ENCODE peak calls at places on chromosomes 12 and 14, in four cellular contexts. F, J, N and Y are unnamed samples.

GRCh38 chr14:56002316-56002715 is 115.9 kb upstream of the PELI2 start:
- DNase-seq in N (no peak), F (peak; percentile 11), J (no peak), Y (peak; percentile 8)

GRCh38 chr12:22018860-22019259 is 27.2 kb upstream of the CMAS start:
- DNase-seq in N (no peak), F (peak; percentile 15), J (no peak), Y (peak; percentile 35)

GRCh38 chr14:29085546-29085945 is 319.0 kb downstream of the FOXG1 start:
- DNase-seq in J (no peak), N (no peak), F (peak; percentile 8), Y (peak; percentile 32)

GRCh38 chr14:36717363-36717762 is 55.7 kb downstream of the PAX9 start:
- DNase-seq in F (no peak), N (no peak), J (no peak), Y (no peak)

GRCh38 chr12:53478865-53479264 is 20.4 kb downstream of the MAP3K12 start:
- DNase-seq in F (no peak), J (no peak), N (no peak), Y (no peak)

GRCh38 chr14:51860164-51860835 is at the start of gene GNG2:
- DNase-seq in J (peak; percentile 50), F (peak; percentile 56), N (peak; percentile 84), Y (peak; percentile 84)

GRCh38 chr14:56189306-56189705 is 71.1 kb downstream of the PELI2 start:
- DNase-seq in N (peak; percentile 81), F (peak; percentile 61), J (no peak), Y (peak; percentile 86)

GRCh38 chr12:6829532-6830220 is 1.5 kb downstream of the P3H3 start:
- DNase-seq in J (no peak), F (peak; percentile 52), N (no peak), Y (no peak)

GRCh38 chr12:121858662-121859572 is at the start of gene HPD:
- DNase-seq in F (peak; percentile 51), J (peak; percentile 65), N (peak; percentile 62), Y (peak; percentile 84)

GRCh38 chr12:96473394-96474093 is 15.8 kb upstream of the CFAP54 start:
- DNase-seq in F (no peak), N (no peak), J (no peak), Y (no peak)

GRCh38 chr12:51922762-51923505 is 15.6 kb downstream of the ACVRL1 start:
- DNase-seq in F (peak; percentile 22), N (no peak), J (peak; percentile 23), Y (peak; percentile 56)

GRCh38 chr12:10617868-10618267 is 4.5 kb upstream of the MAGOHB start:
- DNase-seq in J (no peak), F (no peak), N (no peak), Y (no peak)

GRCh38 chr12:53560386-53560785 is 53.1 kb upstream of the NPFF start:
- DNase-seq in N (no peak), J (no peak), F (no peak), Y (peak; percentile 92)

GRCh38 chr12:2998789-2999264 is 39.6 kb downstream of the TEAD4 start:
- DNase-seq in N (no peak), F (no peak), J (peak; percentile 72), Y (peak; percentile 71)

GRCh38 chr12:74317078-74317581 is 220.5 kb upstream of the ATXN7L3B start:
- DNase-seq in F (peak; percentile 75), J (peak; percentile 27), N (peak; percentile 21), Y (peak; percentile 67)

GRCh38 chr12:49092086-49092815 is 2.4 kb downstream of the DHH start:
- DNase-seq in N (peak; percentile 39), J (peak; percentile 18), F (peak; percentile 68), Y (no peak)

GRCh38 chr12:54053625-54054441 is at the start of gene HOXC4:
- DNase-seq in J (no peak), F (peak; percentile 63), N (no peak), Y (no peak)

GRCh38 chr12:63319936-63320633 is 169.1 kb upstream of the AVPR1A start:
- DNase-seq in J (no peak), N (peak; percentile 93), F (no peak), Y (peak; percentile 16)

GRCh38 chr14:74804219-74804825 is 41.2 kb downstream of the YLPM1 start:
- DNase-seq in F (peak; percentile 50), J (no peak), N (peak; percentile 33), Y (peak; percentile 81)

GRCh38 chr12:34188974-34189373 is 166.7 kb downstream of the ALG10 start:
- DNase-seq in N (no peak), J (no peak), F (no peak), Y (no peak)

GRCh38 chr14:94773682-94774211 is 3.8 kb upstream of the GSC start:
- DNase-seq in N (no peak), F (no peak), J (no peak), Y (no peak)

GRCh38 chr12:28568709-28569108 is 378.5 kb downstream of the CCDC91 start:
- DNase-seq in F (no peak), N (no peak), J (no peak), Y (no peak)

GRCh38 chr14:65101631-65102440 is 481 bp downstream of the MAX start:
- DNase-seq in J (no peak), N (peak; percentile 9), F (no peak), Y (no peak)

GRCh38 chr14:55532645-55533309 is 47.2 kb upstream of the KTN1 start:
- DNase-seq in J (no peak), N (no peak), F (no peak), Y (no peak)

GRCh38 chr12:67661311-67662011 is 12.9 kb downstream of the DYRK2 start:
- DNase-seq in N (peak; percentile 65), J (no peak), F (no peak), Y (peak; percentile 38)

GRCh38 chr12:14257303-14257733 is 108.2 kb upstream of the ATF7IP start:
- DNase-seq in J (no peak), F (no peak), N (no peak), Y (no peak)
- H3K4me3 ChIP-seq in J (no peak overlapping the region), F (no peak overlapping the region), N (no peak overlapping the region), Y (no peak overlapping the region)

DNA sequence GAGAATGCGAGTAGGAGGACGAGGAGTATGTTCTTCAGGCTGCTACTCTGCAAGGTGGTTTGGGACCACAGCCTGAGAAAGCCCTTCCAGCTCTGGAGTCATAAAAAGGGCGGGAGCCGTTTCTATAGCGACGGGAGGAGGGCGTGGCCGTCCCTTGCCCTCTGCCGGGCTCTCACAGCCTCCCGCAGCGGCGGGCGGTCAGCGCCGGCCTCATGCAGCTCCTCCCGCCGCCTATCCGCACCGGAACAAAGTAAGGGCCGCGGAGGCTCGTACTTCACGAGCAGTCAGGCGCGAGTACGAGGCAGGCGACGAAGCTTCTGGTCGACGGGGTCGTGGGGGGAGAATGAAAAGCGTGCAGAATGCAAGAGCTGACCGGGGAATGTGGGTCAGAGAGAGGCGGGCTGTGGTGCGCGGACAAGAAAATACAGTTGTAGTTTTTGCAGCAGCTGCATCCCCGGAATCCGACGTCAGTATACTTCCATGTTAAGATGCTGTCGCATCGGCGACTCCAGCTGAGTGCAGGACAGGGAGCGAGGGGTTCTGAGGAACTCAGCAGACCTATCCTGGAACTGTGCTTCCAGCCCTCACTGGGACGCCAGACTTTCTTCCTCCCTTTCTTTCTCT is at the start of gene DYRK4:
- DNase-seq in N (peak; percentile 42), F (no peak), J (peak; percentile 82), Y (peak; percentile 82)
- H3K4me3 ChIP-seq in N (no peak within 1 kb of the TSS), F (no peak within 1 kb of the TSS), J (no peak within 1 kb of the TSS), Y (peak within 1 kb of the TSS; percentile 52)

DNA sequence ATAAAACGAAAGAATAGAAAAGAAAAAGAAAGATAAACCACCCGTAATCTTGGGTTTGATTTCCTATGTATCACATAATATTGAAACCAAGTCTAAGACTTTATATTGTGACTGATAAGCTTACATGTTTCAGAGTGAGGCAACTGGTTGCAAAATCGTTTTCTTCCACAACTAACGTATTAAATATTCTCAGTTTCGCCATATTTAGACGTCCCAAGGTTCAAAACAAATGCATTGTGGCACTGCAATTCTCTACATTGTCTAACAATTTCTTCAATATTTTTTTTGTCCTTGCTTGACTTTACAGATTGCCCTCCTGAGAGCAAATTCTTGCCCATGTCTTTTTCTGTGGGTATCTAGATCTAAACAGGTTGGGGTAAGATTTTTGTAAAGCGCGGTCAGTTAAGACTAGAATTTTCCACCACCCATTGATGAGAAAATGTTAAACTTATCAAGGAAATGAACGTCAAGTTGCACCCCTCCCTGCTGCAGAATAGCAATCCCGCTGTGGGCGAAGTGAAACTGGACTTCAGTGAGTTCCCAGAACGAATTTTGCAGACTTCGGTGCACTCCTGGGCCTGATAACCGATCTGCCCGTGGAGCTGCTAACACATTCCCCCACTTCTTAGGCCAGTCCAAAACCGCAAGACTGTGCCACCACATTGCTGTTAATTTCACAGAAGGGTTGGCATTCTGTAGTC is 2.7 kb downstream of the TBX3 start:
- DNase-seq in N (peak; percentile 42), F (no peak), J (no peak), Y (peak; percentile 64)
- H3K4me3 ChIP-seq in N (peak overlapping the region; percentile 100), F (peak overlapping the region; percentile 57), J (no peak overlapping the region), Y (peak overlapping the region; percentile 70)

GRCh38 chr14:102819176-102819628 is 42.0 kb downstream of the TRAF3 start:
- DNase-seq in J (no peak), N (peak; percentile 81), F (no peak), Y (no peak)
- H3K4me3 ChIP-seq in J (no peak overlapping the region), N (peak overlapping the region; percentile 8), F (no peak overlapping the region), Y (no peak overlapping the region)

DNA sequence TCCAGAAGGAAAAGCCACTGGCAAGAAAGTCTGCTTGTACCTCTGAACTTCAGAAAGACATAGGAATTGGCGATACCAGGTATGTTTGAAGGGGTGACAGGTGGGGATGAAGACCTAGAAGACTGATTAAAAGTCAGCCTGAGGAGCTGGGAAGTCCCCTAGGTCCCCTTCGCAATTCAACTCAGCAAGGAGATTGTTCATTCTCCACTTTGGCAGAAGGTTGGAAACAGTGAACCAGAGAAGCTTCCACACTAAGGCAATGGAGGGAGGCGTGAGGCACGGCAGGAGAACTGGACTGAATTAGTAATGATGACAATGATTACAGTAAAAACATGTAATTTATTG is 240.3 kb upstream of the TMPO start:
- DNase-seq in F (no peak), N (no peak), J (no peak), Y (no peak)
- H3K4me3 ChIP-seq in F (no peak overlapping the region), N (no peak overlapping the region), J (no peak overlapping the region), Y (no peak overlapping the region)

DNA sequence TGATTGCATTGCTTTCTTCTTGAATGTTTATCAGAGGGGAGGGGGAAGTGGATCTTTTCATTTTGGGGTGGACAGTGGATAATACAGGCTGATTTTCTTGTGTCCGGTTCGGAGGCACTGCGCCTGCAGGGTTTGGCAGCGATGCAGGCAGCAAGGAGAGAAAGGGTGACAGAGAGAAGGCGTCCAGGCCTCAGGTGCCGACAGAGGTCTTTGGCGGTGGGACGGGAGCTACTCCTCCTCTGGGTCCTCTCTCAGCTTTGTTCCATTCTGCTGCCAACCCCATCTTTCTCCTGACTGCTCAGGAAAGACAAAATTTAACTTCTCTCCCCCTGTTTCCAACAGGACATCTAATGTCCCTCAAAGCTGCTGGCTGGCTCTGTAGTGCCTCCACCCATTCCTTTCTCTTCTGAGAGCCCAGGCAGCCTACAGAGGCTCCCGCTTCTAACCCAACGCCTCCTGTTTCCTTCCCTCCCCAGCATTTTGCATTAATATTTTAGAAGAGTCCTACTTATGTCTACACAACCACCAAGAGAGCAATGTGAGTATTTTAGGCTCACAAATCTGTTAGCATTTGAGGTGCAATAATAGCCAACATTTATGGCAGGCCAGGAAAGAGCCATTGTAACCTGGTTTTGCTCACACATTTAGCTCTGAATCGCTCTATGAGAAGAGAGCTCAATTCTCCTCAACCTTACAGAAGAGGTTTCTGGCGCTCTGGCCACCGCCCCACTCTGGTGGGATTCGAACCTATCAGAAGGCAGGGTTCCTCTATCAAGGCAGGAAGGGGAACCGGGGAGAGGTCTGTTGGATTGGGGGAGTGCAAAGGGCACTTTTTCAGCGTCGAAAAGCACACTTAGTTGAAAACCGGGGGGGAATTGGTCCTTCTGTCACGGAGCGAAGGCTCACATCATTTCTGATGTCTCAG is 7.1 kb upstream of the TBX5 start:
- DNase-seq in F (no peak), J (no peak), N (no peak), Y (no peak)
- H3K4me3 ChIP-seq in F (no peak overlapping the region), J (no peak overlapping the region), N (no peak overlapping the region), Y (no peak overlapping the region)